ENCODE peak calls at places on chromosomes 13 and 19, in six cellular contexts. G is PC-3, O is H1, D is GM12878, Y is HCT116, C is astrocyte. E is an unnamed sample.

GRCh38 chr19:1945899-1946298 is 4.9 kb downstream of the CSNK1G2 start:
- DNase-seq in G (peak), O (peak), D (no peak), Y (no peak), C (no peak), E (peak)

GRCh38 chr19:15123900-15124299 is 16.7 kb downstream of the SYDE1 start:
- DNase-seq in G (no peak), O (no peak), D (no peak), Y (no peak), C (no peak), E (no peak)

GRCh38 chr13:25037057-25037813 is 58.7 kb upstream of the PABPC3 start:
- DNase-seq in G (peak), O (peak), D (no peak), Y (peak), C (peak), E (peak)

GRCh38 chr13:52665325-52665724 is 12.7 kb downstream of the SUGT1 start:
- DNase-seq in G (peak), O (no peak), D (no peak), Y (peak), C (no peak), E (no peak)

GRCh38 chr19:38384209-38385027 is 3.4 kb downstream of the GGN start:
- DNase-seq in G (peak), O (peak), D (no peak), Y (no peak), C (no peak), E (no peak)

GRCh38 chr13:60135344-60135743 is 28.4 kb downstream of the DIAPH3 start:
- DNase-seq in G (no peak), O (no peak), D (no peak), Y (no peak), C (no peak), E (no peak)

GRCh38 chr13:113901231-113901630 is 37.4 kb upstream of the GAS6 start:
- DNase-seq in G (no peak), O (peak), D (no peak), Y (no peak), C (peak), E (no peak)

GRCh38 chr13:42486711-42487198 is 87.2 kb upstream of the TNFSF11 start:
- DNase-seq in G (peak), O (no peak), D (no peak), Y (no peak), C (peak), E (no peak)

GRCh38 chr19:57656346-57656745 is 12.4 kb upstream of the ZSCAN4 start:
- DNase-seq in G (peak), O (peak), D (no peak), Y (no peak), C (no peak), E (no peak)

GRCh38 chr19:17255150-17255621 is 9.4 kb downstream of the USHBP1 start:
- DNase-seq in G (peak), O (no peak), D (no peak), Y (no peak), C (no peak), E (no peak)

GRCh38 chr19:18674616-18675015 is 8.9 kb upstream of the CRTC1 start:
- DNase-seq in G (peak), O (no peak), D (no peak), Y (no peak), C (peak), E (no peak)

GRCh38 chr13:75550159-75550567 is 572 bp downstream of the UCHL3 start:
- DNase-seq in G (peak), O (no peak), D (no peak), Y (peak), C (peak), E (peak)

GRCh38 chr19:58406818-58407657 is 1.4 kb upstream of the ZNF584 start:
- DNase-seq in G (no peak), O (no peak), D (no peak), Y (no peak), C (no peak), E (no peak)

GRCh38 chr13:34577051-34577450 is 365.0 kb upstream of the NBEA start:
- DNase-seq in G (peak), O (no peak), D (no peak), Y (no peak), C (peak), E (peak)

GRCh38 chr13:35990196-35990595 is 141.0 kb downstream of the DCLK1 start:
- DNase-seq in G (no peak), O (peak), D (no peak), Y (no peak), C (no peak), E (no peak)

GRCh38 chr13:93244141-93244917 is 17.7 kb downstream of the GPC6 start:
- DNase-seq in G (no peak), O (no peak), D (no peak), Y (no peak), C (peak), E (no peak)

GRCh38 chr13:23087884-23088283 is 92.9 kb upstream of the SGCG start:
- DNase-seq in G (peak), O (peak), D (no peak), Y (peak), C (no peak), E (peak)

GRCh38 chr13:88339271-88339741 is 668.1 kb downstream of the SLITRK5 start:
- DNase-seq in G (peak), O (no peak), D (no peak), Y (no peak), C (no peak), E (no peak)

GRCh38 chr13:113089693-113090414 is 15.7 kb upstream of the F7 start:
- DNase-seq in G (no peak), O (no peak), D (no peak), Y (no peak), C (no peak), E (no peak)

GRCh38 chr13:53198017-53198416 is 169.4 kb downstream of the OLFM4 start:
- DNase-seq in G (no peak), O (no peak), D (no peak), Y (no peak), C (no peak), E (no peak)

GRCh38 chr19:8113017-8113416 is 36.4 kb downstream of the FBN3 start:
- DNase-seq in G (peak), O (no peak), D (no peak), Y (no peak), C (no peak), E (no peak)

GRCh38 chr13:49995535-49996165 is 1.2 kb upstream of the TRIM13 start:
- DNase-seq in G (no peak), O (no peak), D (peak), Y (no peak), C (peak), E (no peak)

GRCh38 chr13:35455022-35455421 is 21.5 kb downstream of the MAB21L1 start:
- DNase-seq in G (no peak), O (no peak), D (no peak), Y (no peak), C (no peak), E (no peak)

GRCh38 chr13:48801255-48801654 is 147.5 kb downstream of the CYSLTR2 start:
- DNase-seq in G (no peak), O (no peak), D (no peak), Y (no peak), C (peak), E (no peak)

GRCh38 chr13:20553309-20553708 is 13.6 kb upstream of the IFT88 start:
- DNase-seq in G (no peak), O (no peak), D (no peak), Y (no peak), C (no peak), E (no peak)

GRCh38 chr13:76622336-76623045 is 263.7 kb downstream of the KCTD12 start:
- DNase-seq in G (no peak), O (no peak), D (no peak), Y (no peak), C (no peak), E (no peak)

GRCh38 chr13:106527806-106528205 is 7.7 kb downstream of the EFNB2 start:
- DNase-seq in G (no peak), O (no peak), D (no peak), Y (no peak), C (no peak), E (no peak)

GRCh38 chr13:97392020-97392419 is 41.9 kb upstream of the RAP2A start:
- DNase-seq in G (no peak), O (no peak), D (no peak), Y (no peak), C (no peak), E (no peak)

GRCh38 chr19:49469828-49470614 is 4.0 kb upstream of the FLT3LG start:
- DNase-seq in G (no peak), O (no peak), D (peak), Y (no peak), C (no peak), E (peak)

GRCh38 chr13:83740622-83741021 is 141.7 kb downstream of the SLITRK1 start:
- DNase-seq in G (no peak), O (no peak), D (no peak), Y (no peak), C (no peak), E (no peak)
- H3K4me2 ChIP-seq in G (no peak), O (no peak), D (no peak), Y (no peak), C (no peak), E (no peak)

DNA sequence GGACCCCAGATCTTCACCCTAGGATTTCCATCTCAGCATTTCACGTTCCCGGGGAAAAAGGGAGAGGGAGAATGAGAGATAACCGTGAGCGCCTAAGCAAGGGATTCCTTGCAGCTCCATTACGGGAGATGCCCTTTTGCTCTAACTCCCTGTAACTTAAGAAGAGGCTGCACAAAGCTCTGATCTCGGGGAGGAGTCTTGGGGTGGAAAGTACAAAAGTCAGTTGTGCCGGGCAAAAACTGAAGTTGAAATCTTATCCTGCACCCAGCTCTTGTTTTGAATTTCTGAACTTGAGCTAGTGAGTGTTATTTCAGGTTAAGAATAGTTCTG is 256.4 kb upstream of the SOX21 start:
- DNase-seq in G (no peak), O (no peak), D (no peak), Y (no peak), C (no peak), E (no peak)
- TF ChIP-seq EZH2 in G (no peak), O (no peak), D (no peak), Y (no peak), C (no peak), E (no peak)

GRCh38 chr19:13073263-13073662 is 29.4 kb downstream of the LYL1 start:
- DNase-seq in G (no peak), O (no peak), D (no peak), Y (no peak), C (no peak), E (no peak)
- H3K4me2 ChIP-seq in G (no peak), O (no peak), D (no peak), Y (no peak), C (no peak), E (no peak)

DNA sequence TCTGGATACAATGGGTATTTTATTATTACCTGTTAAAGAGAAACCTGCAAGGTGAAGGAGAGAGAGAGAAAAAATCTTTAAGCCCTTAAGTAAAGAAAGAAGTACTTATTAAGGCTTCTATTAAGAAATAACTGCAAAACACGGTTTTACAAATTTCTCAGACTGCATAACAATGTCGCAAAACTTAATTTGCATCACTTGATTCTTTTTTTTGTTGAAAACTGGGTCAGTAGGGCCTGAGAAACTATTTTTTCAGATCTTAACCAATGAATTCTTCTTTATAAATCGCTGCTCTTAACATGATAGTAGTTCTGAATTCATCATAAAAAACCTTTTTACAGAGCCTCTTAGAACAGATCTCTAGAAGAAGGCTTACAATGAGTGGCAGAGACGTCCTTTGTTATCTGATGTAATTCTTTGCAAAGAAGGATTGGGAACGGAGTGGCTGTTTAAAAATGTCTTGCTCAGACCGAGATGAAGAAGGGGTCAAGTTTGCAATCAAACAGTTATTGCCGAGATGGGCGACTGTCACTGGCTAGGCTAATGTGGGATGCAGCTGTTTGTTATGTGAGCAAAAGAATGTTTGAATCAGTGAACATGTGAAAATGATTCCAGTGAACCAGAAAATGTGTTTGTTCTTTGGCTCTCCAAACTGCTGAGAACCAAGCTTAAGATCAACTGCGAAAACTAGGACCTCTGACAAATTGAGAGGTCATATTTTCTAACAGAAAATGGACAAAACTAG is 76.4 kb downstream of the ZNF536 start:
- DNase-seq in G (no peak), O (no peak), D (no peak), Y (no peak), C (no peak), E (no peak)
- TF ChIP-seq EZH2 in G (no peak), O (no peak), D (no peak), Y (no peak), C (no peak), E (no peak)

GRCh38 chr19:6271721-6272410 is 7.9 kb downstream of the MLLT1 start:
- DNase-seq in G (peak), O (no peak), D (no peak), Y (no peak), C (peak), E (no peak)
- H3K4me2 ChIP-seq in G (peak), O (peak), D (no peak), Y (no peak), C (peak), E (no peak)

DNA sequence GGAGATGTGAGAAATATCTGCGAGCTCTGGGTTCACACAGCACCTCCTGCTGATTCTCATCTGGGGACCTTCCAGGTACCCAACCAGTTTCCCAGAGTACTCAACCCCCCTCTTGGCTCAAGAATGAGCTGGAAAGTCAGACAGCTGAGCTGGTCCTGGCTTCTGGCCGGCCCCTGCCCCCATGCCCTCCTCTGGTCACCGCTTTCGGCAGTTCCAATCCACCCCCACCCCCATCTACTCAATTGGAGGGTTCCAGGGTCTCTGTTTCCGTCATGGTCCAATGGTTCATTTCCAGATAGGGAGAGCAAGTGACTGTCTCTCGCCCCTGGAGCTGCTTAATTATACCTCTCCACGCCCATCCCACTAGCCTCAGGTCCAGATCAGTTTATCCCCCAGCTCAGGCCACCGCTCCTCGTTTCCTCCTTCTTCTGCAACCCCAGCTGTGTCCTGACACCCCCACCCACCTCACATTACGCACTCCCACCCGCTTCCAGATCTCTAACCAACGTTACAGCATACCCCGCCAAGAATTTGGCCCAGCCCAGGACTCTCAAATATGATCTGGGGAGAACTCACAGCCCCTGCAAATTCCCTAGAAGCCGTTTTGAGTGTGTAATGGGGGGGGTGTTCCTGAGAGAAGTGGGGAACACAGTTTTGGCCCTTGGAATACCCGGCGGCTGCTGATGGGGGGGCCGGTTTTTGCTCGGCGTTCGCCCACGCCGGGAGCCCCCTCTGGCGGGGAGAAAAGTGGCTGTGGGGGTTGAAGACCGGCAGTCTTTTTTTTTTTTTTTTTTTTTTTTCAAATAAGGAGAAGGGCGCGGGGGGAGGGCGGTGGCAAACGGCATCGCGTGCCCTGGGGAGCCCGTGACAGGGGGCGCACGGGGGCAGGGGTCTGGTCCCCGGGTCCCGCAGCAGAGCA is 1.8 kb upstream of the PDE4A start:
- DNase-seq in G (no peak), O (peak), D (no peak), Y (no peak), C (no peak), E (peak)
- TF ChIP-seq EZH2 in G (peak), O (no peak), D (no peak), Y (no peak), C (peak), E (no peak)

GRCh38 chr13:26991508-26992181 is 180.0 kb downstream of the USP12 start:
- DNase-seq in G (peak), O (no peak), D (no peak), Y (no peak), C (no peak), E (no peak)
- H3K4me2 ChIP-seq in G (no peak), O (no peak), D (no peak), Y (no peak), C (no peak), E (no peak)

GRCh38 chr19:42324655-42325307 is 654 bp upstream of the MEGF8 start:
- DNase-seq in G (no peak), O (peak), D (no peak), Y (no peak), C (no peak), E (no peak)
- TF ChIP-seq EZH2 in G (no peak), O (no peak), D (peak), Y (no peak), C (peak), E (no peak)